ENCODE peak calls at places on chromosome 15, in four cellular contexts. V, Y, M and T are unnamed samples.

GRCh38 chr15:32867313-32867626 is 149.5 kb downstream of the GREM1 start:
- DNase-seq in V (no peak), Y (no peak), M (no peak), T (no peak)

GRCh38 chr15:51076898-51077564 is 17.7 kb downstream of the TNFAIP8L3 start:
- DNase-seq in V (no peak), Y (peak; percentile 55), M (peak; percentile 70), T (no peak)

GRCh38 chr15:34616613-34617012 is 33.2 kb upstream of the GOLGA8B start:
- DNase-seq in V (no peak), Y (no peak), M (no peak), T (peak; percentile 83)

GRCh38 chr15:62979252-62979651 is 63.3 kb upstream of the TPM1 start:
- DNase-seq in V (no peak), Y (no peak), M (no peak), T (no peak)

GRCh38 chr15:77819841-77820728 is 187.4 kb upstream of the LINGO1 start:
- DNase-seq in V (peak; percentile 81), Y (peak; percentile 71), M (peak; percentile 80), T (peak; percentile 71)

GRCh38 chr15:46111730-46112129 is 476.9 kb downstream of the SQOR start:
- DNase-seq in V (no peak), Y (no peak), M (no peak), T (no peak)

GRCh38 chr15:96416218-96416933 is 85.9 kb downstream of the NR2F2 start:
- DNase-seq in V (no peak), Y (peak; percentile 45), M (peak; percentile 74), T (no peak)

GRCh38 chr15:39670687-39671086 is 89.8 kb downstream of the THBS1 start:
- DNase-seq in V (no peak), Y (no peak), M (no peak), T (no peak)

GRCh38 chr15:61275451-61275850 is 46.3 kb upstream of the RORA start:
- DNase-seq in V (no peak), Y (no peak), M (no peak), T (no peak)

GRCh38 chr15:97995192-97995591 is 34.7 kb downstream of the ARRDC4 start:
- DNase-seq in V (no peak), Y (no peak), M (no peak), T (no peak)

GRCh38 chr15:49494842-49495241 is 71.8 kb downstream of the FGF7 start:
- DNase-seq in V (peak; percentile 3), Y (no peak), M (no peak), T (no peak)

GRCh38 chr15:51558421-51558820 is 64.2 kb downstream of the DMXL2 start:
- DNase-seq in V (no peak), Y (no peak), M (no peak), T (no peak)

GRCh38 chr15:33171202-33171601 is 23.3 kb downstream of the FMN1 start:
- DNase-seq in V (no peak), Y (no peak), M (no peak), T (no peak)

GRCh38 chr15:77839970-77840609 is 207.4 kb upstream of the LINGO1 start:
- DNase-seq in V (no peak), Y (no peak), M (no peak), T (no peak)

GRCh38 chr15:45653702-45654424 is 19.0 kb downstream of the SQOR start:
- DNase-seq in V (no peak), Y (no peak), M (no peak), T (no peak)

GRCh38 chr15:62612771-62613170 is 429.8 kb upstream of the TPM1 start:
- DNase-seq in V (no peak), Y (no peak), M (no peak), T (no peak)

GRCh38 chr15:38648116-38648843 is 83.7 kb upstream of the RASGRP1 start:
- DNase-seq in V (no peak), Y (no peak), M (no peak), T (no peak)

GRCh38 chr15:40105517-40106202 is 3.0 kb downstream of the BMF start:
- DNase-seq in V (no peak), Y (no peak), M (no peak), T (no peak)

GRCh38 chr15:53758412-53758811 is 1.1 kb downstream of the WDR72 start:
- DNase-seq in V (no peak), Y (no peak), M (no peak), T (no peak)

GRCh38 chr15:33808720-33809119 is 159.6 kb upstream of the CHRM5 start:
- DNase-seq in V (no peak), Y (no peak), M (no peak), T (no peak)

GRCh38 chr15:60328852-60329443 is 68.8 kb downstream of the ANXA2 start:
- DNase-seq in V (peak; percentile 36), Y (no peak), M (no peak), T (peak; percentile 36)

GRCh38 chr15:90142216-90143175 is 40.2 kb upstream of the IDH2 start:
- DNase-seq in V (no peak), Y (no peak), M (no peak), T (peak; percentile 59)

GRCh38 chr15:45670511-45670910 is 35.7 kb downstream of the SQOR start:
- DNase-seq in V (no peak), Y (no peak), M (no peak), T (no peak)

GRCh38 chr15:80850941-80851451 is 71.8 kb downstream of the CEMIP start:
- DNase-seq in V (no peak), Y (no peak), M (no peak), T (no peak)

GRCh38 chr15:67680645-67681044 is 138.1 kb downstream of the MAP2K5 start:
- DNase-seq in V (peak; percentile 2), Y (no peak), M (no peak), T (peak; percentile 38)
- TF ChIP-seq TEAD4 in V (no peak), Y (no peak), M (no peak), T (no peak)

GRCh38 chr15:31305375-31305774 is 21.3 kb upstream of the KLF13 start:
- DNase-seq in V (no peak), Y (no peak), M (peak; percentile 45), T (no peak)

GRCh38 chr15:31302778-31303433 is 23.7 kb upstream of the KLF13 start:
- DNase-seq in V (no peak), Y (no peak), M (peak; percentile 58), T (no peak)

GRCh38 chr15:31303434-31304073 is 23.1 kb upstream of the KLF13 start:
- DNase-seq in V (no peak), Y (peak; percentile 48), M (peak; percentile 59), T (peak; percentile 71)

GRCh38 chr15:31304736-31305365 is 21.8 kb upstream of the KLF13 start:
- DNase-seq in V (peak; percentile 81), Y (no peak), M (peak; percentile 47), T (no peak)

DNA sequence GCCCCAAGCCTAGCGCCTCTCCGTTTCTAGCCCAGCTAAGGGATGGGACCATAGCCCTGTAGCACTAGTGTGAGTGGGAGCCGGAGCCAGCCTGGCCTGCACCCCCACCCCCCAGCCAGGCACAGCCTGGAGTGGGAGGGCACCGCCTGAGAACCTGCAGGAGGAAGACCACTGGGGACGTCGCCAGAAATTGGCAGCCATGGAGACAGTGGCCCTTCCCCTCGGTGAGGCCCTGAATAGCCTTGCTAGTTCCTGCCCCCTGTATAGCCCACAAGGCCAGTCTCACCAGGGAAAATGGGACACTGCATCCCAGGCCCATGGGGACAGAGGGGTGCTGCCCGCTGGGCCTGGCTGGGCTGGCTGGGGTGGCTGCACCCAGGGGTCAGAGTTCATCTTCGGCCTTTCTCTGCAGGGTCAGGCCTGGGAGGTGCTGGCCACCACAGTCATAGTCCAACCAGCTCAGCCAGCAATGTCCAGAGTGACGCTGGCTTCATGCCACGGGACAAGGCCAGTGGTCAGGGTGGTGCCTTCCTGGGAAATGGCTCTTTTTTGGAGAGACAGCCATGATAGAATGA is 22.5 kb upstream of the KLF13 start:
- DNase-seq in V (no peak), Y (no peak), M (peak; percentile 38), T (no peak)
- TF ChIP-seq TEAD4 in V (no peak), Y (no peak), M (no peak), T (no peak)

DNA sequence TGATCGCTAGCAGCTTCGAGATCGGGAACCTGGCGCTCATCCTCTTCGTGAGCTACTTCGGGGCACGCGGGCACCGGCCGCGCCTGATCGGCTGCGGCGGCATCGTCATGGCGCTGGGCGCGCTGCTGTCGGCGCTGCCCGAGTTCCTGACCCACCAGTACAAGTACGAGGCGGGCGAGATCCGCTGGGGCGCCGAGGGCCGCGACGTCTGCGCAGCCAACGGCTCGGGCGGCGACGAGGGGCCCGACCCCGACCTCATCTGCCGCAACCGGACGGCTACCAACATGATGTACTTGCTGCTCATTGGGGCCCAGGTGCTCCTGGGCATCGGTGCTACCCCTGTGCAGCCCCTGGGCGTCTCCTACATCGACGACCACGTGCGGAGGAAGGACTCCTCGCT is 62.5 kb downstream of the SLCO3A1 start:
- DNase-seq in V (no peak), Y (no peak), M (no peak), T (no peak)
- TF ChIP-seq TEAD4 in V (no peak), Y (no peak), M (no peak), T (no peak)

GRCh38 chr15:99997112-99997651 is 263.9 kb upstream of the LYSMD4 start:
- DNase-seq in V (peak; percentile 83), Y (no peak), M (no peak), T (no peak)
- TF ChIP-seq TEAD4 in V (no peak), Y (no peak), M (no peak), T (no peak)

DNA sequence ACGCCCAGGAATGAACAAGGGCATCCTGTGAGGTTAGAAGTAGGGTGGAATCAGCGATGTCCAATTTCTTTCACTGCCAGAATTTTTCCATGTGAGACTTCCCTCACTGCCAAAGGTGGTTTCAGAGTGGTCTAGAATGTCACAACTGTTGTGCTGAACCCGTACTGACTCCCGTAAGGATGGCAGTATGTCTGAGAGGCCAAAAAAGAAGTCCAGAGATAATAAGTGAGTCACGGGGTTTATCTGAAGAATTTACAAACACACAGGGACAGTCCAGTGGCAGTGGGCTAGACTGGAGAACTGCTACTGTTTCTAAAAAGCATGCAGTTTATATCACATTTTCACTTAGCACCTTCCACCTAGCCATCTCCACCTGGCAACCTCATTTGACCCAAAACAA is 160.6 kb upstream of the ATP10A start:
- DNase-seq in V (no peak), Y (no peak), M (no peak), T (no peak)
- TF ChIP-seq TEAD4 in V (no peak), Y (no peak), M (no peak), T (no peak)

GRCh38 chr15:92886229-92886628 is 13.9 kb upstream of the CHD2 start:
- DNase-seq in V (no peak), Y (no peak), M (no peak), T (no peak)
- TF ChIP-seq TEAD4 in V (no peak), Y (no peak), M (no peak), T (no peak)

DNA sequence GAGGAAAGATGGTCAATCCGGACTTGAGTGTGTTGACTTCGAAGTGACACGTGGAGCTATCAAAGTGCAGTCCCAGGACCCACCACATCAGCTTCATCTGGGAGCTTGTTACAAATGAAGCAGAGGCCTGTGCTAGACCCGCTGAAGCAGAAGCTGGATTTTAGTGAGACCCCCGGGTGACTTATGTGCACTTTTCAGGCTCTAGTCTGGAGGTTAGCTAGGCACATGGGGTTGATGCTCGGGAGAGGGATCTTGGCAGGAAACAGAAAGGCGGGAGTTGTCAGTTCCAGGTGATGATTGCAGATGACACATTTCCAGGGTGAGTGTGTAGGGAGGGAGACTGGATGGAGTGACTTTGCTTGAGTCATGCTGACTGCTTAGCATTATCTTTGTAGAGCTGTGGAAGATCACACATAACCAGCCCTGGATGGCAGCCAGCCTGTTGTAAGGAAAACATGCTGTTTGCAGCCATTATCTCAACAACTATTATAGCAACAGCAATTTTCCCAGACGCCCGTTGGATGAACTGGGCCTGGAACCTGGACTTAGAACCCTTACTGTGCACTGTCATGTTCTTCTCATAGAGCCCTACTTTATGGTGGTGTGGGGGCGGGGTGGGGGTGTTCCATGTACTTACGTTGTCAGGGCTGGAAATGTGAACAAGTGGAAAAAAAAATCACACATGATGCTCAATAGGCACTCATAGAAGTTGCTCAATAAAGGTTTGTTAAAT is 122.4 kb downstream of the THSD4 start:
- DNase-seq in V (no peak), Y (no peak), M (no peak), T (no peak)
- TF ChIP-seq TEAD4 in V (peak; percentile 63), Y (no peak), M (no peak), T (peak; percentile 10)